ENCODE peak calls at places on chromosome 3, in ten cellular contexts. T is breast epithelium; C is AG04450; Z is Peyer's patch; O is H1; K is GM12878; D is foreskin keratinocyte; Q is Panc1; M is CD4-positive, alpha-beta T cell; N is suprapubic skin. R is an unnamed sample.

GRCh38 chr3:118942195-118942594 is 92.5 kb downstream of the IGSF11 start:
- DNase-seq in Z (no peak), Q (no peak), T (no peak), N (no peak), M (no peak), C (no peak), K (no peak), D (no peak), O (no peak), R (no peak)

GRCh38 chr3:36597422-36597821 is 166.9 kb downstream of the DCLK3 start:
- DNase-seq in N (no peak), K (no peak), O (no peak), Z (no peak), Q (no peak), C (no peak), D (peak), T (no peak), M (no peak), R (no peak)

GRCh38 chr3:182212479-182213076 is 500.9 kb downstream of the SOX2 start:
- DNase-seq in D (peak), M (no peak), C (no peak), K (no peak), T (peak), N (no peak), O (peak), Q (peak), Z (no peak), R (no peak)

GRCh38 chr3:172546628-172547214 is 23.5 kb upstream of the TNFSF10 start:
- DNase-seq in M (no peak), K (no peak), Q (no peak), O (no peak), Z (no peak), D (no peak), N (no peak), C (no peak), T (no peak), R (no peak)

GRCh38 chr3:50602675-50603191 is 8.8 kb downstream of the CISH start:
- DNase-seq in M (no peak), O (no peak), C (no peak), K (no peak), Q (no peak), T (peak), D (peak), N (no peak), Z (no peak), R (no peak)

GRCh38 chr3:119359476-119359998 is 65.4 kb downstream of the ARHGAP31 start:
- DNase-seq in O (no peak), K (no peak), Z (no peak), D (no peak), Q (no peak), M (no peak), T (no peak), C (no peak), N (no peak), R (no peak)

GRCh38 chr3:170765419-170766078 is 104.4 kb downstream of the RPL22L1 start:
- DNase-seq in M (no peak), O (no peak), Q (peak), C (no peak), Z (no peak), K (no peak), N (peak), D (no peak), T (no peak), R (no peak)

GRCh38 chr3:43958005-43958770 is 267.4 kb downstream of the ABHD5 start:
- DNase-seq in T (no peak), C (no peak), M (no peak), D (no peak), K (no peak), Q (no peak), O (no peak), N (no peak), Z (no peak), R (no peak)

GRCh38 chr3:197540961-197541377 is 14.8 kb downstream of the BDH1 start:
- DNase-seq in N (peak), Z (no peak), K (no peak), Q (no peak), T (peak), M (no peak), O (no peak), C (no peak), D (no peak), R (no peak)

GRCh38 chr3:37114251-37115145 is 59.9 kb downstream of the LRRFIP2 start:
- DNase-seq in O (no peak), T (no peak), Q (no peak), D (peak), N (no peak), M (no peak), K (no peak), Z (no peak), C (peak), R (no peak)

GRCh38 chr3:165797551-165797950 is 39.7 kb downstream of the BCHE start:
- DNase-seq in Z (no peak), K (no peak), M (no peak), T (no peak), D (no peak), C (no peak), N (no peak), O (no peak), Q (no peak), R (no peak)

GRCh38 chr3:13879102-13879945 is 547 bp downstream of the WNT7A start:
- DNase-seq in M (no peak), T (no peak), K (no peak), C (no peak), D (peak), Q (no peak), O (no peak), N (peak), Z (no peak), R (no peak)

GRCh38 chr3:38264307-38264706 is 1.3 kb upstream of the SLC22A13 start:
- DNase-seq in N (no peak), M (no peak), T (no peak), C (no peak), Q (no peak), O (no peak), K (no peak), Z (no peak), D (peak), R (no peak)

GRCh38 chr3:177478170-177478859 is 281.0 kb upstream of the TBL1XR1 start:
- DNase-seq in N (peak), O (no peak), M (no peak), C (peak), Z (no peak), D (peak), Q (peak), K (no peak), T (peak), R (no peak)

GRCh38 chr3:10140996-10141546 is 507 bp upstream of the VHL start:
- DNase-seq in D (no peak), M (no peak), C (no peak), K (no peak), Z (no peak), N (no peak), O (no peak), Q (no peak), T (no peak), R (no peak)

GRCh38 chr3:168123211-168124173 is 27.8 kb upstream of the GOLIM4 start:
- DNase-seq in Q (no peak), C (no peak), Z (no peak), M (no peak), T (no peak), K (no peak), O (no peak), D (no peak), N (no peak), R (no peak)

GRCh38 chr3:4714045-4714444 is 220.9 kb downstream of the ITPR1 start:
- DNase-seq in Z (no peak), N (no peak), M (no peak), C (no peak), T (no peak), Q (no peak), D (no peak), O (no peak), K (no peak), R (no peak)

GRCh38 chr3:159866201-159866746 is 122.4 kb upstream of the IL12A start:
- DNase-seq in K (no peak), M (no peak), Z (no peak), Q (no peak), O (no peak), C (no peak), T (no peak), N (no peak), D (no peak), R (no peak)

GRCh38 chr3:143731776-143732175 is 116.5 kb downstream of the SLC9A9 start:
- DNase-seq in O (no peak), C (no peak), Q (no peak), D (no peak), K (no peak), N (no peak), M (no peak), T (no peak), Z (no peak), R (no peak)
- TF ChIP-seq CTCF in O (no peak), C (no peak), Q (no peak), D (no peak), K (no peak), N (no peak), M (no peak), T (no peak), Z (no peak), R (no peak)

GRCh38 chr3:46939578-46940405 is 36.8 kb downstream of the CCDC12 start:
- DNase-seq in T (no peak), N (peak), K (no peak), O (no peak), D (no peak), Z (peak), M (no peak), C (no peak), Q (no peak), R (no peak)

GRCh38 chr3:46943237-46944187 is 33.0 kb downstream of the CCDC12 start:
- DNase-seq in M (no peak), K (no peak), D (peak), O (no peak), Z (peak), T (no peak), Q (no peak), N (peak), C (no peak), R (no peak)

GRCh38 chr3:46942481-46943236 is 33.9 kb downstream of the CCDC12 start:
- DNase-seq in T (no peak), N (peak), C (no peak), Q (no peak), Z (peak), M (no peak), D (no peak), O (no peak), K (no peak), R (no peak)

GRCh38 chr3:46944191-46944590 is 32.4 kb downstream of the CCDC12 start:
- DNase-seq in K (no peak), M (no peak), O (no peak), Q (no peak), Z (no peak), D (no peak), N (no peak), C (no peak), T (no peak), R (no peak)

GRCh38 chr3:46942079-46942478 is 34.5 kb downstream of the CCDC12 start:
- DNase-seq in C (no peak), M (no peak), Q (no peak), Z (peak), K (no peak), T (no peak), O (no peak), N (peak), D (no peak), R (no peak)
- H3K27ac ChIP-seq in C (no peak), M (no peak), Q (no peak), Z (no peak), K (no peak), T (no peak), O (no peak), N (no peak), D (no peak), R (peak)

DNA sequence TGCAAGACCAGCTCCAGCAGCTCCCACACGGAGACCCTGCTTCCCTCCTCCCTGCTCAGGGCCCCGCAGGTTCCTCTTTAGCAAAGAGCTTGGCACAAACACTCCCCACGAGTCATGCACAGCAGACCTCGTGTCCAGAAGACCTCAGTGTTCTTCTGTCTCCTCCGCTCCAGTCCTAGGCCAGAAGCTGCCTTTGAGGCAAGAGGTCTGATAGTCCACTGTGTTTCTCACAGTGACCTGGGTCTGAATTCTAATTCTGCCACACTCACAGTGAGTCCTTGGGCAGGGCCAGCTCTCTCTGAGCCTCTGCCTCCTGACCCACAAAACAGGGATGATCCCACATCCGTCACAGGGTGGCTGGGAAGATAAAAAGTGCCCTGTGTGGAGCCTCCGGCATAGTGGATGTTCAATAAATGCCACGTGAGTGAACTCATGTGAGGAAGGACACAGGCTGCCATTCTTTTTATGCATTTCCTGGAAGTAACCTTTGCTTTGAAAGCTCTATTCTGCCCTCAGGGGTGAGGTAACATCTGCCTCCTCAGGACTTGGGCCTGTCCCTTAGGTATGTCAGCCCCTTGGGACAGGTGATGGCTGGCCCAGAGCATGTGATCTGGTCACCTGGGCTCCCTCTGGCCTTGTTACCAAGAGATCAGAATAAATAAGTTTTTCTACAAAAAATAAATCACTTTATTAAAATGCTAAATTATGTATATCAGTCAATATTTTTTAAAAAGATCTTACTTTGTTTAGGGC is 7.6 kb downstream of the RAB6B start:
- DNase-seq in Q (no peak), N (no peak), D (peak), K (no peak), O (no peak), M (no peak), Z (no peak), C (no peak), T (no peak), R (no peak)
- TF ChIP-seq CTCF in Q (no peak), N (no peak), D (no peak), K (no peak), O (no peak), M (no peak), Z (no peak), C (no peak), T (no peak), R (no peak)

DNA sequence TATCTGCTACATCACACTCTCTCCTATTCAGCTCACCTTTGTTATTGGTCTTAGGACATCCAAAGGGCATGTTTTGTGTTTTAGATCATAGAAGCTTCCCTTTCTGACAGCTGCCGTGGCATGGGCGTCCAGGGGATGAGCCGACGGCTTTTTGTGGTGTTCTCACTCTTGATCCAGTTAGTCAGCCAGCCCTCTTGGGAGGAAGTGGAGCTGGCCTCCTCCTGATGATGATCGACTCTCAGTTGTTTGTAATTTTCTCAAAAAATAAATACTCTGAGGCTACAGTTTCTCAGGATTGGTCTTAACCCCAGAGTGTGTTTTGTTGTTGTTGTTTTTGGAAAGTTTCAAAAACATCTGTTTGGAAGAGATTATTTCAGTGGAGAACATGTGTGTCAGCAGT is 34.4 kb downstream of the BOC start:
- DNase-seq in K (no peak), O (no peak), Q (no peak), M (no peak), Z (no peak), N (no peak), T (no peak), D (peak), C (no peak), R (no peak)
- H3K27ac ChIP-seq in K (no peak), O (no peak), Q (no peak), M (no peak), Z (peak), N (peak), T (peak), D (no peak), C (no peak), R (no peak)